ENCODE peak calls at places on chromosomes 12 and 14, in seven cellular contexts. I is ovary; Y is AG10803; E is fibroblast of the aortic adventitia; U is activated T-cell treated with anti-CD3 and anti-CD28 coated beads, Interleukin-2, amount 50 U/mL, for 4 hours; W is heart left ventricle; K is iris pigment epithelial cell. B is an unnamed sample.

GRCh38 chr12:110533607-110534006 is 31.5 kb downstream of the RAD9B start:
- DNase-seq in I (no peak), Y (no peak), E (no peak), U (no peak), W (no peak), K (peak), B (no peak)

GRCh38 chr12:54933381-54933780 is 51.2 kb downstream of the TESPA1 start:
- DNase-seq in I (no peak), Y (no peak), E (peak), U (no peak), W (no peak), K (peak), B (no peak)

GRCh38 chr12:123271182-123271491 is 519 bp downstream of the CDK2AP1 start:
- DNase-seq in I (peak), Y (peak), E (peak), U (peak), W (peak), K (peak), B (peak)

GRCh38 chr12:52634266-52635056 is 16.1 kb upstream of the KRT73 start:
- DNase-seq in I (no peak), Y (no peak), E (no peak), U (no peak), W (peak), K (no peak), B (no peak)

GRCh38 chr12:92442782-92443181 is 260.0 kb upstream of the PLEKHG7 start:
- DNase-seq in I (no peak), Y (no peak), E (peak), U (no peak), W (no peak), K (no peak), B (no peak)

GRCh38 chr12:31756977-31757420 is 28.2 kb upstream of the AMN1 start:
- DNase-seq in I (no peak), Y (no peak), E (peak), U (no peak), W (no peak), K (peak), B (no peak)

GRCh38 chr12:102567031-102567985 is 86.9 kb upstream of the IGF1 start:
- DNase-seq in I (no peak), Y (peak), E (peak), U (no peak), W (no peak), K (peak), B (no peak)

GRCh38 chr14:100896369-100897060 is 7.0 kb downstream of the RTL1 start:
- DNase-seq in I (peak), Y (no peak), E (no peak), U (no peak), W (no peak), K (no peak), B (peak)

GRCh38 chr14:85934886-85935254 is 404.9 kb downstream of the FLRT2 start:
- DNase-seq in I (no peak), Y (no peak), E (no peak), U (no peak), W (no peak), K (no peak), B (no peak)

GRCh38 chr12:94266390-94266789 is 118.0 kb downstream of the PLXNC1 start:
- DNase-seq in I (no peak), Y (peak), E (no peak), U (no peak), W (peak), K (no peak), B (no peak)

GRCh38 chr12:7934153-7934552 is 1.8 kb downstream of the SLC2A3 start:
- DNase-seq in I (no peak), Y (no peak), E (no peak), U (no peak), W (no peak), K (no peak), B (no peak)

GRCh38 chr12:23742574-23742973 is 206.9 kb downstream of the SOX5 start:
- DNase-seq in I (no peak), Y (no peak), E (no peak), U (no peak), W (no peak), K (no peak), B (no peak)

GRCh38 chr14:43803076-43803689 is 703.9 kb downstream of the FSCB start:
- DNase-seq in I (no peak), Y (no peak), E (no peak), U (no peak), W (no peak), K (no peak), B (no peak)

GRCh38 chr12:80778005-80778541 is 61.4 kb downstream of the MYF5 start:
- DNase-seq in I (no peak), Y (peak), E (peak), U (no peak), W (peak), K (peak), B (no peak)

GRCh38 chr14:92850492-92850891 is 56.4 kb downstream of the GOLGA5 start:
- DNase-seq in I (no peak), Y (peak), E (no peak), U (no peak), W (no peak), K (no peak), B (no peak)

GRCh38 chr12:2163172-2163927 is 110.6 kb downstream of the CACNA1C start:
- DNase-seq in I (peak), Y (peak), E (peak), U (no peak), W (peak), K (peak), B (no peak)

GRCh38 chr12:32589165-32589891 is 89.8 kb upstream of the DNM1L start:
- DNase-seq in I (no peak), Y (no peak), E (no peak), U (no peak), W (no peak), K (no peak), B (no peak)

GRCh38 chr12:94206886-94207285 is 58.5 kb downstream of the PLXNC1 start:
- DNase-seq in I (no peak), Y (no peak), E (no peak), U (no peak), W (no peak), K (peak), B (no peak)

GRCh38 chr12:87216436-87216835 is 812.8 kb downstream of the C12orf50 start:
- DNase-seq in I (no peak), Y (peak), E (peak), U (no peak), W (no peak), K (peak), B (no peak)

B was measured in neural progenitor cell.